ENCODE peak calls at places on chromosome 10, in nine cellular contexts. L, H, D, U, F, Y, O, A and Q are unnamed samples.

GRCh38 chr10:71646592-71647292 is 72.8 kb downstream of the C10orf105 start:
- DNase-seq in U (no peak), F (no peak), O (no peak), H (no peak), L (no peak), Y (no peak), A (no peak), D (no peak), Q (no peak)

GRCh38 chr10:56135806-56136205 is 225.3 kb downstream of the ZWINT start:
- DNase-seq in U (no peak), H (no peak), F (no peak), D (no peak), A (no peak), L (no peak), Y (no peak), O (no peak), Q (no peak)

GRCh38 chr10:82394987-82395386 is 520.0 kb downstream of the NRG3 start:
- DNase-seq in D (no peak), A (no peak), H (no peak), Y (no peak), F (no peak), O (no peak), U (no peak), L (no peak), Q (no peak)

GRCh38 chr10:96833220-96834001 is 1.3 kb downstream of the LCOR start:
- DNase-seq in U (no peak), O (peak), F (no peak), D (no peak), A (peak), Y (peak), H (peak), L (no peak), Q (no peak)

GRCh38 chr10:104577861-104578480 is 63.1 kb upstream of the SORCS3 start:
- DNase-seq in F (peak), D (no peak), A (no peak), L (no peak), Y (no peak), U (no peak), H (no peak), O (no peak), Q (no peak)

GRCh38 chr10:30091136-30091535 is 31.8 kb upstream of the JCAD start:
- DNase-seq in H (no peak), O (no peak), F (no peak), D (no peak), A (no peak), U (no peak), Y (no peak), L (no peak), Q (no peak)

GRCh38 chr10:119346063-119346835 is 138.9 kb downstream of the GRK5 start:
- DNase-seq in U (no peak), O (no peak), A (no peak), H (no peak), L (no peak), D (no peak), Y (no peak), F (no peak), Q (no peak)

GRCh38 chr10:12434277-12434676 is 84.9 kb downstream of the CAMK1D start:
- DNase-seq in O (no peak), A (no peak), D (no peak), H (no peak), L (no peak), Y (no peak), F (no peak), U (no peak), Q (no peak)

GRCh38 chr10:118106426-118106825 is 59.7 kb upstream of the RAB11FIP2 start:
- DNase-seq in O (peak), H (peak), U (no peak), F (no peak), Y (peak), A (peak), D (peak), L (no peak), Q (no peak)

GRCh38 chr10:71435571-71436267 is 39.0 kb downstream of the CDH23 start:
- DNase-seq in D (no peak), F (no peak), H (no peak), A (no peak), U (no peak), L (no peak), O (no peak), Y (no peak), Q (peak)

GRCh38 chr10:91296471-91296870 is 76.0 kb downstream of the PCGF5 start:
- DNase-seq in U (no peak), O (no peak), Y (peak), A (no peak), L (no peak), F (no peak), D (no peak), H (peak), Q (no peak)

DNA sequence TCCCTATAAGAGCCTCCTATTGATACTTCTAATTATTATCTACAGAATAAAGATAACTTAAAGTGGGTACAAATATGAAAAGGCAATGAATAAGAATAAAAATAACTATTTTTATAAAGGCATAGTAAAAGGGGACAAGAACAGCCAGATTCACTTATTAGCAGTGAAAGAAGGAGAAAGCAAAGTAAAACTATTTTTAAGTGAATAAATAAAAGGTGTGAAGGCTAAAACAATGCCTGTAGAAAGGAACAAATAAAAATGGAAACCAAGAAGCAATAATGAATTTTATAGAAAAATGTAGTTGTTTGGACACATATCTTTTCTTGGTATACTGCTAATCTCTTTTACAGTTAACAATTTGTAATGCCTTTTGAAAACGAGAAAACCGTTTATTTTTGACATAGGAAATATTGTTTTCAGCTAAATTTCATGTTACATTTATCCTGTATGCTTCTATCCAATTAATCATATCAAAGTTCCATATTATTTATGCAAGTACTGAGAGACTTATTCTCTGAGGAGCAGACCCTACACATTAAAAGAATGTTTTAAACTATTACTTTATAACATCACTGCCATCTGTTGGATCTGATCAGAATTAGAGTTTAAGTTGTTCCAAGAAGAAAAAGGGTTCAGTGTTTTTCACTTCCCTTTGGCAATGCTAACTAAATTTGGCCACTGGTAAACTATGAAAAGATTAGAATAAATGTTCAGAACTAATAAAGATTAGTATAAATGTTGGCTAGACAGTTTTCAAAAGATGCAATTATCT is 59.1 kb downstream of the ARMC3 start:
- DNase-seq in L (peak), A (peak), H (peak), U (no peak), F (no peak), O (no peak), D (peak), Y (peak), Q (no peak)
- TF ChIP-seq CTCF in L (peak), A (peak), H (peak), U (peak), F (peak), O (peak), D (peak), Y (peak), Q (peak)

GRCh38 chr10:87861953-87862643 is 1.2 kb downstream of the KLLN start:
- DNase-seq in F (peak), Y (peak), O (peak), D (peak), L (peak), U (peak), A (peak), H (peak), Q (peak)

GRCh38 chr10:87862644-87863101 is 660 bp downstream of the KLLN start:
- DNase-seq in O (peak), F (no peak), A (no peak), H (no peak), Y (no peak), D (peak), L (peak), U (no peak), Q (no peak)

GRCh38 chr10:87860156-87860795 is 3.1 kb downstream of the KLLN start:
- DNase-seq in U (no peak), F (no peak), Y (peak), A (peak), H (peak), D (peak), O (peak), L (peak), Q (no peak)

GRCh38 chr10:87861034-87861433 is 2.3 kb downstream of the KLLN start:
- DNase-seq in O (no peak), F (no peak), H (no peak), Y (no peak), U (no peak), A (peak), L (no peak), D (no peak), Q (no peak)

DNA sequence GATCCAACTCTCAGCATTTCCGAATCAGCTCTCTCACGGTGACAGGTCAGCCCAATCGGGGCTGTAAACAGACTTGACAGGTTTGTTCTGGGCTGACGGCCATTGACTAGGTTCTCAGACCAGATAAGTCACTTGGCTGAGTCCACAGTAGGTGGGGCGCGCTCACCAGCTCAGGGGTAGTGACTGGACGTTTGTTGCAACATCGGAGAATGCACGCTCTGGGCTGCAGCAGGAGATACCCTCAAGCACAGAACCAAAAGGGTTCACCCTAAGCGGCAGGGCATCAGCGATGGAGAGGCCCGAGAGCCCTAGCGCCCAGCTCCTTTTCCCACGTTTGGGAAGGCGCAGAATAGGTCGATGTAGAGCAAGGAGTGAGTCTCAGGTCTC is 1.8 kb downstream of the KLLN start:
- DNase-seq in L (peak), U (peak), H (no peak), A (peak), Y (peak), D (peak), O (peak), F (peak), Q (no peak)
- TF ChIP-seq CTCF in L (peak), U (no peak), H (no peak), A (peak), Y (no peak), D (peak), O (no peak), F (no peak), Q (no peak)

DNA sequence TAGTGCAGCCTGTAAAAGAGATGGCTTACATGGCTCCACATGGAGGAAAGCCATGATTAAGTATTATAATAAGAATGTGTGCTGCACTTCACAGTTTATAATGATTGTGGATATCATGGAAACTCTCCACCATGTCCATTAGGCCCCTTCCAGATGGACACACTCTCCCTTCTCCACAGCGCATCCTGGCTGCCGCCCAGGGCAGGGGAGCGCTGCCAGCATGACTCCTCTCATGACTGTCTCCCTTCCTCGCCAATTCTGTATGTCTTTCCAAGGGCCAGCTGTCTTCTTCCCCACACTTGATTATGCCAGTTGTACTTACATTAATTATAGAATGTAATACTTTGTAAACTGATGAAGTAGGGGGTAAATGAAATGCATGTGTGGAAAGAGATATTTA is 259.3 kb upstream of the TMEM72 start:
- DNase-seq in Y (peak), L (peak), O (no peak), F (no peak), D (no peak), A (no peak), H (no peak), U (no peak), Q (no peak)
- TF ChIP-seq CTCF in Y (no peak), L (peak), O (no peak), F (no peak), D (no peak), A (no peak), H (no peak), U (no peak), Q (no peak)

GRCh38 chr10:35546824-35547225 is 58.3 kb upstream of the GJD4 start:
- DNase-seq in O (no peak), U (no peak), D (no peak), L (peak), F (no peak), A (peak), Y (peak), H (peak), Q (no peak)
- TF ChIP-seq CTCF in O (no peak), U (no peak), D (no peak), L (peak), F (no peak), A (peak), Y (peak), H (peak), Q (no peak)

GRCh38 chr10:63866747-63867140 is 345.5 kb downstream of the REEP3 start:
- DNase-seq in U (no peak), L (peak), D (no peak), H (peak), O (no peak), A (peak), F (no peak), Y (peak), Q (no peak)
- TF ChIP-seq CTCF in U (no peak), L (peak), D (no peak), H (peak), O (peak), A (peak), F (no peak), Y (peak), Q (peak)

DNA sequence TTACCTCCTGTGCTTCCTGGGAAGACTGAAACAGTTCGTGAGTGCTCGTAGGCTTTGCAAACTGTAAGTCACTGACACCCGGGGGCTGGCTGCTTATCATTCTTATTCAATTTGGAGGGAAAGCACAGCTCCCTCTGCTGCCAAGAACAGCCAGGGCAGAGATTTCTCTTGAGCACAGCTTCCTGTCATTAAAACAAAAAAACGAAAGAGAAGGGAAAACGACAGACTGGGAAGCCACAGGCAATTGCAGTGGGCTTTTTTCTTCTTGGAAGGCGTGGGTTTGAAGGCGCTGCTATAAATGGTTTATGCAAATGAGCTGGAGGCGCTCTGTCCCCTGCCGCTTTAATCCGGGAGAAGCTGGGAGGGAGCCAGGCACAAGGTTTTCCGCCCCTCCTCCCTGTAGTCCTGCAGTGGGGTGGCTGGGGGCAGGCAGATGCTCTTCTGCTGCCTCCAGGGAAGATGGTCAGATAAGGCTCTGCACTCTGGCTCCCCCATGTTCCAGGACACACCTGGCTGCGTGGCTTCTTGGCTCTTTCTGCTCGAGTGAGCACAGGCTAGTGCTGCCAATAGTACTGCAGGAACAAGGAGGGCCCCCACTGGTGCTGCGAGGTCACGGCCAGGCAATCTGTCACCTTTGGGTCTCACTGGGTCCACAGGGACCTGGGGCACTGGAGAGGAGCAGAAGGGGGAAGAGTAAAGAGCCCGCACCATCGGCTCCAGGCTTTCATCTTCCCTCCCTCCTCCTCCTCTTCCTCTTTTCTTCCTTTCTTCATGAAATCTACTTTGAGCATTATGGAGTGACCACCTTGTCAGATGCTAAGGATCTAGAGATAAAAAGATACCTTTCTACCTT is 49.5 kb downstream of the NEURL1 start:
- DNase-seq in Y (peak), H (peak), F (no peak), A (peak), O (peak), L (peak), D (peak), U (no peak), Q (no peak)
- TF ChIP-seq CTCF in Y (peak), H (peak), F (no peak), A (peak), O (peak), L (peak), D (peak), U (peak), Q (peak)

GRCh38 chr10:73262105-73262730 is 9.8 kb upstream of the MRPS16 start:
- DNase-seq in O (peak), Y (peak), D (no peak), U (no peak), A (no peak), F (no peak), L (peak), H (peak), Q (no peak)

GRCh38 chr10:73261362-73261995 is 9.0 kb upstream of the MRPS16 start:
- DNase-seq in H (no peak), L (no peak), A (no peak), Y (no peak), F (no peak), O (no peak), D (no peak), U (no peak), Q (no peak)

GRCh38 chr10:73264423-73264822 is 12.0 kb upstream of the MRPS16 start:
- DNase-seq in U (no peak), H (no peak), D (no peak), F (no peak), A (no peak), Y (no peak), O (no peak), L (no peak), Q (no peak)

GRCh38 chr10:73262880-73263279 is 10.4 kb upstream of the MRPS16 start:
- DNase-seq in U (no peak), A (no peak), L (no peak), Y (no peak), F (no peak), H (no peak), D (no peak), O (no peak), Q (no peak)

GRCh38 chr10:73263948-73264347 is 11.5 kb upstream of the MRPS16 start:
- DNase-seq in L (peak), F (no peak), D (no peak), H (peak), A (peak), Y (peak), O (peak), U (no peak), Q (no peak)
- TF ChIP-seq CTCF in L (peak), F (peak), D (peak), H (peak), A (peak), Y (peak), O (peak), U (peak), Q (peak)

DNA sequence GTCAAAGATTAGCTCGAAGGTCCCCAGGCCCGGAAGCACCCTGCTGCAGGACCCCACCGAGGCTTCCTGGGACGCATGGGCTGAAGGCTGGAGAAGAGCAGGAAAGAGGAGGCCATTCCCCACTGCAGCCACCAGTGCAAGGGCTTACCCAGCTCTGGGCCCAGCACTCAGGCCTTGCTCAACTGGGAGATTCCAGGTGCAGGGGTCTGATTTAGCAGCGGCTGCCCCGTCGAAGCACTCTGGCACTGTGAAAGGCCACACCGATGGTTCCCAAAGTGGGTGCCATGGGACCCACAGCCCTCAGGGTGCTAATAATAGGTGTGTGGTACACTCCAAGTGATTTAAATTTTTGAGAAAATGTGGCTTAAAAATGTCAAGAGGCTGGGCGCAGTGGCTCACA is 130.9 kb downstream of the OAT start:
- DNase-seq in D (no peak), H (no peak), A (no peak), O (no peak), Y (no peak), L (no peak), U (no peak), F (no peak), Q (no peak)
- TF ChIP-seq CTCF in D (no peak), H (no peak), A (no peak), O (no peak), Y (no peak), L (no peak), U (no peak), F (no peak), Q (no peak)

GRCh38 chr10:84214612-84215235 is 10.6 kb downstream of the LRIT2 start:
- DNase-seq in Y (peak), D (no peak), A (no peak), F (no peak), O (peak), U (no peak), L (no peak), H (peak), Q (no peak)
- TF ChIP-seq CTCF in Y (peak), D (peak), A (peak), F (no peak), O (peak), U (peak), L (peak), H (peak), Q (peak)